ENCODE peak calls at places on chromosomes 4 and X, in six cellular contexts. U is IMR-90, I is fibroblast of the aortic adventitia, R is dorsolateral prefrontal cortex, V is astrocyte of the spinal cord, T is foreskin fibroblast. E is an unnamed sample.

GRCh38 chr4:100428051-100428450 is 89.8 kb downstream of the EMCN start:
- DNase-seq in I (peak; percentile 75), T (peak; percentile 76), V (peak; percentile 76), U (peak; percentile 45), R (no peak), E (peak; percentile 55)

GRCh38 chrX:111445485-111445884 is 33.5 kb upstream of the DCX start:
- DNase-seq in U (peak; percentile 32), T (peak; percentile 12), I (peak; percentile 46), V (peak; percentile 37), R (no peak), E (no peak)

GRCh38 chrX:28586291-28586690 is 955 bp upstream of the IL1RAPL1 start:
- DNase-seq in U (peak; percentile 45), I (peak; percentile 25), T (peak; percentile 15), V (peak; percentile 42), R (peak; percentile 19), E (no peak)

GRCh38 chr4:148445071-148445902 is 3.1 kb upstream of the NR3C2 start:
- DNase-seq in I (no peak), T (peak; percentile 49), V (no peak), R (peak; percentile 58), U (no peak), E (peak; percentile 79)

GRCh38 chr4:71415491-71415890 is 76.7 kb downstream of the SLC4A4 start:
- DNase-seq in U (peak; percentile 68), R (no peak), V (no peak), I (no peak), T (peak; percentile 8), E (peak; percentile 39)

GRCh38 chr4:173367285-173367684 is 3.5 kb upstream of the SAP30 start:
- DNase-seq in V (peak; percentile 18), R (no peak), I (peak; percentile 37), T (peak; percentile 47), U (peak; percentile 22), E (peak; percentile 23)

GRCh38 chrX:153488231-153488914 is 6.4 kb upstream of the BGN start:
- DNase-seq in R (no peak), V (peak; percentile 46), T (peak; percentile 65), U (peak; percentile 67), I (peak; percentile 58), E (peak; percentile 98)

GRCh38 chr4:92387459-92388069 is 83.8 kb downstream of the GRID2 start:
- DNase-seq in V (peak; percentile 73), U (peak; percentile 53), R (peak; percentile 12), T (peak; percentile 33), I (peak; percentile 66), E (peak; percentile 29)

GRCh38 chr4:105135746-105136145 is 10.9 kb upstream of the TET2 start:
- DNase-seq in R (no peak), I (peak; percentile 43), U (no peak), T (no peak), V (no peak), E (no peak)

GRCh38 chrX:47797084-47797483 is 39.6 kb upstream of the ZNF81 start:
- DNase-seq in T (no peak), U (no peak), I (no peak), R (no peak), V (no peak), E (no peak)

GRCh38 chr4:153228512-153229145 is 24.4 kb downstream of the TRIM2 start:
- DNase-seq in T (peak; percentile 33), I (no peak), V (no peak), R (no peak), U (no peak), E (no peak)

GRCh38 chr4:124631760-124632159 is 80.8 kb downstream of the ANKRD50 start:
- DNase-seq in T (peak; percentile 97), I (peak; percentile 98), U (peak; percentile 98), V (peak; percentile 97), R (no peak), E (peak; percentile 82)

GRCh38 chrX:1261285-1261684 is 7.3 kb upstream of the CSF2RA start:
- DNase-seq in U (no peak), V (no peak), I (no peak), R (no peak), T (no peak), E (no peak)

GRCh38 chr4:5751073-5751917 is 40.3 kb downstream of the EVC start:
- DNase-seq in U (peak; percentile 81), R (no peak), V (peak; percentile 56), T (peak; percentile 96), I (peak; percentile 71), E (peak; percentile 74)

GRCh38 chr4:7757501-7758443 is 181.9 kb downstream of the AFAP1 start:
- DNase-seq in T (peak; percentile 37), U (no peak), I (no peak), R (no peak), V (no peak), E (no peak)

GRCh38 chr4:121485190-121485804 is 104.5 kb upstream of the QRFPR start:
- DNase-seq in V (no peak), T (no peak), U (no peak), R (no peak), I (no peak), E (no peak)

GRCh38 chr4:75831856-75832405 is 70.3 kb downstream of the PPEF2 start:
- DNase-seq in T (no peak), V (no peak), U (no peak), R (no peak), I (no peak), E (no peak)

GRCh38 chr4:70927502-70928139 is 25.5 kb downstream of the MOB1B start:
- DNase-seq in U (no peak), I (no peak), T (no peak), V (no peak), R (no peak), E (no peak)

GRCh38 chr4:143617994-143618679 is 82.3 kb downstream of the FREM3 start:
- DNase-seq in U (no peak), R (no peak), T (peak; percentile 19), I (peak; percentile 6), V (peak; percentile 6), E (no peak)

GRCh38 chr4:184992422-184992821 is 25.9 kb upstream of the HELT start:
- DNase-seq in U (no peak), I (no peak), T (no peak), R (no peak), V (no peak), E (no peak)

GRCh38 chr4:6641164-6641970 is 882 bp downstream of the MRFAP1 start:
- DNase-seq in R (peak; percentile 12), U (peak; percentile 42), V (peak; percentile 37), I (peak; percentile 37), T (peak; percentile 72), E (peak; percentile 94)

GRCh38 chr4:43133566-43133965 is 241.1 kb downstream of the GRXCR1 start:
- DNase-seq in U (no peak), R (no peak), I (no peak), T (no peak), V (no peak), E (no peak)

GRCh38 chrX:2391869-2392606 is 108.7 kb downstream of the DHRSX start:
- DNase-seq in V (peak; percentile 89), U (peak; percentile 82), R (no peak), T (peak; percentile 64), I (peak; percentile 45), E (peak; percentile 75)

GRCh38 chr4:65007841-65008439 is 598.7 kb upstream of the TECRL start:
- DNase-seq in I (peak; percentile 62), T (peak; percentile 0), R (no peak), V (peak; percentile 66), U (no peak), E (peak; percentile 21)

GRCh38 chr4:74117024-74117534 is 18.1 kb upstream of the CXCL2 start:
- DNase-seq in V (peak; percentile 98), U (peak; percentile 98), T (peak; percentile 93), R (no peak), I (peak; percentile 99), E (no peak)

GRCh38 chr4:984336-985054 is 2.3 kb upstream of the IDUA start:
- DNase-seq in I (no peak), U (no peak), T (no peak), R (no peak), V (no peak), E (no peak)

GRCh38 chr4:982814-983213 is 4.0 kb upstream of the IDUA start:
- DNase-seq in T (no peak), V (no peak), U (no peak), I (no peak), R (no peak), E (no peak)

GRCh38 chr4:986428-986948 is 356 bp upstream of the IDUA start:
- DNase-seq in V (no peak), R (no peak), U (no peak), I (peak; percentile 27), T (no peak), E (no peak)

GRCh38 chr4:986949-987688 is at the start of gene IDUA:
- DNase-seq in I (peak; percentile 48), V (peak; percentile 54), U (peak; percentile 53), R (peak; percentile 88), T (peak; percentile 91), E (peak; percentile 100)

GRCh38 chr4:985123-985830 is 1.6 kb upstream of the IDUA start:
- DNase-seq in I (no peak), V (no peak), U (no peak), T (peak; percentile 81), R (peak; percentile 70), E (peak; percentile 99)
- H3K4me3 ChIP-seq in I (no peak overlapping the region), V (peak overlapping the region; percentile 2), U (peak overlapping the region; percentile 12), T (peak overlapping the region; percentile 27), R (no peak overlapping the region), E (peak overlapping the region; percentile 63)

GRCh38 chr4:128287871-128288688 is 467 bp upstream of the PGRMC2 start:
- DNase-seq in R (peak; percentile 98), I (peak; percentile 99), U (peak; percentile 99), T (peak; percentile 100), V (peak; percentile 100), E (peak; percentile 97)

GRCh38 chr4:128291096-128291495 is 3.5 kb upstream of the PGRMC2 start:
- DNase-seq in I (no peak), R (no peak), T (no peak), U (no peak), V (no peak), E (no peak)

GRCh38 chr4:128290526-128290925 is 2.9 kb upstream of the PGRMC2 start:
- DNase-seq in T (no peak), V (no peak), R (no peak), U (no peak), I (no peak), E (no peak)

GRCh38 chr4:128288689-128289106 is 1.1 kb upstream of the PGRMC2 start:
- DNase-seq in R (no peak), U (peak; percentile 56), V (peak; percentile 53), T (no peak), I (peak; percentile 48), E (no peak)

GRCh38 chr4:128289523-128290158 is 2.0 kb upstream of the PGRMC2 start:
- DNase-seq in U (no peak), T (no peak), V (no peak), I (no peak), R (no peak), E (no peak)
- H3K4me3 ChIP-seq in U (no peak overlapping the region), T (no peak overlapping the region), V (no peak overlapping the region), I (no peak overlapping the region), R (no peak overlapping the region), E (no peak overlapping the region)

GRCh38 chr4:145290953-145291352 is 110.6 kb upstream of the OTUD4 start:
- DNase-seq in V (no peak), T (no peak), I (no peak), U (no peak), R (no peak), E (no peak)
- H3K4me3 ChIP-seq in V (no peak overlapping the region), T (no peak overlapping the region), I (no peak overlapping the region), U (no peak overlapping the region), R (no peak overlapping the region), E (no peak overlapping the region)

DNA sequence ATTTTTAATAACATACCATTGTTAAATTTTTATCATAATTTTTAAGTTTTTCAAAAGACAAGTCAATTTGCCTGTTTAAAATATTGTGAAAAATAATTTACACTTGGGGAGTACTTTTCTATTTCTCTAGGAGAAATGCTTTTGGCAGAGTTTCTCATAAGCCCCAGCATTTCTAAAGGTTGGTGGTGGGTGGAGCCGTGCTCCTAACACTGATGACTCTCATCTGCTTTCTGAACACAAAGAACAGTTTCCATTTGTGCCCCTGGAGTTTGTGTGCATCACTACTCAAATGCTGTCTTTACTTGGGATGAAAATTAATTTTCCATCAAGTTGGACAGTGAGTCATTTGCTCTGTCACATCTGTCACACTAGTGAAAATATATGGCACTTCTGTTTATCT is 57.6 kb downstream of the TNIP2 start:
- DNase-seq in V (no peak), I (no peak), U (no peak), T (no peak), R (no peak), E (peak; percentile 61)
- H3K4me3 ChIP-seq in V (no peak overlapping the region), I (no peak overlapping the region), U (no peak overlapping the region), T (no peak overlapping the region), R (no peak overlapping the region), E (no peak overlapping the region)